ENCODE peak calls at places on chromosomes 2 and 18, in ten cellular contexts. One of them, this sample, is unnamed.

GRCh38 chr18:36496022-36496421 is 198.5 kb downstream of the FHOD3 start:
- DNase-seq in anterior cingulate cortex: no peak
- DNase-seq in testis: no peak
- DNase-seq in cerebellar cortex: no peak
- DNase-seq in ACHN: no peak
- DNase-seq in T-helper 1 cell: no peak
- DNase-seq in cardiac septum: no peak
- DNase-seq in A549: no peak
- DNase-seq in head of caudate nucleus: no peak
- DNase-seq in B cell: no peak
- DNase-seq in this sample: peak

GRCh38 chr2:52391576-52391975 is 1359.6 kb upstream of the NRXN1 start:
- DNase-seq in head of caudate nucleus: no peak
- DNase-seq in cerebellar cortex: peak
- DNase-seq in cardiac septum: no peak
- DNase-seq in T-helper 1 cell: no peak
- DNase-seq in anterior cingulate cortex: no peak
- DNase-seq in ACHN: no peak
- DNase-seq in B cell: no peak
- DNase-seq in A549: no peak
- DNase-seq in testis: no peak
- DNase-seq in this sample: peak

GRCh38 chr2:118810766-118811165 is 36.7 kb downstream of the EN1 start:
- DNase-seq in head of caudate nucleus: no peak
- DNase-seq in cerebellar cortex: no peak
- DNase-seq in ACHN: no peak
- DNase-seq in B cell: no peak
- DNase-seq in anterior cingulate cortex: no peak
- DNase-seq in testis: no peak
- DNase-seq in cardiac septum: no peak
- DNase-seq in A549: no peak
- DNase-seq in T-helper 1 cell: no peak
- DNase-seq in this sample: no peak

GRCh38 chr18:3453540-3454364 is 3.8 kb downstream of the TGIF1 start:
- DNase-seq in testis: peak
- DNase-seq in anterior cingulate cortex: no peak
- DNase-seq in ACHN: peak
- DNase-seq in head of caudate nucleus: no peak
- DNase-seq in T-helper 1 cell: peak
- DNase-seq in cerebellar cortex: peak
- DNase-seq in B cell: peak
- DNase-seq in cardiac septum: no peak
- DNase-seq in A549: peak
- DNase-seq in this sample: peak

GRCh38 chr2:184339966-184340365 is 258.4 kb upstream of the ZNF804A start:
- DNase-seq in testis: no peak
- DNase-seq in cardiac septum: no peak
- DNase-seq in cerebellar cortex: no peak
- DNase-seq in T-helper 1 cell: no peak
- DNase-seq in A549: no peak
- DNase-seq in anterior cingulate cortex: no peak
- DNase-seq in ACHN: no peak
- DNase-seq in head of caudate nucleus: no peak
- DNase-seq in B cell: no peak
- DNase-seq in this sample: peak

GRCh38 chr2:41167014-41167413 is 715.1 kb upstream of the SLC8A1 start:
- DNase-seq in testis: no peak
- DNase-seq in ACHN: no peak
- DNase-seq in B cell: no peak
- DNase-seq in A549: no peak
- DNase-seq in anterior cingulate cortex: no peak
- DNase-seq in cerebellar cortex: no peak
- DNase-seq in head of caudate nucleus: no peak
- DNase-seq in T-helper 1 cell: no peak
- DNase-seq in cardiac septum: no peak
- DNase-seq in this sample: no peak

GRCh38 chr2:227386630-227387029 is 1.1 kb downstream of the SCYGR1 start:
- DNase-seq in ACHN: no peak
- DNase-seq in head of caudate nucleus: no peak
- DNase-seq in testis: no peak
- DNase-seq in T-helper 1 cell: no peak
- DNase-seq in cardiac septum: no peak
- DNase-seq in anterior cingulate cortex: no peak
- DNase-seq in cerebellar cortex: no peak
- DNase-seq in B cell: no peak
- DNase-seq in A549: no peak
- DNase-seq in this sample: no peak

GRCh38 chr2:219142329-219142728 is 18.3 kb downstream of the NHEJ1 start:
- DNase-seq in T-helper 1 cell: no peak
- DNase-seq in ACHN: peak
- DNase-seq in A549: no peak
- DNase-seq in cardiac septum: no peak
- DNase-seq in anterior cingulate cortex: no peak
- DNase-seq in B cell: no peak
- DNase-seq in cerebellar cortex: no peak
- DNase-seq in testis: no peak
- DNase-seq in head of caudate nucleus: no peak
- DNase-seq in this sample: peak

GRCh38 chr2:120820263-120820884 is 84.7 kb downstream of the GLI2 start:
- DNase-seq in T-helper 1 cell: no peak
- DNase-seq in head of caudate nucleus: no peak
- DNase-seq in B cell: no peak
- DNase-seq in ACHN: no peak
- DNase-seq in anterior cingulate cortex: no peak
- DNase-seq in A549: no peak
- DNase-seq in cerebellar cortex: no peak
- DNase-seq in cardiac septum: no peak
- DNase-seq in testis: peak
- DNase-seq in this sample: peak

GRCh38 chr2:240227538-240228428 is 87.3 kb upstream of the OTOS start:
- DNase-seq in head of caudate nucleus: no peak
- DNase-seq in ACHN: no peak
- DNase-seq in B cell: no peak
- DNase-seq in cardiac septum: peak
- DNase-seq in A549: no peak
- DNase-seq in T-helper 1 cell: no peak
- DNase-seq in cerebellar cortex: no peak
- DNase-seq in anterior cingulate cortex: no peak
- DNase-seq in testis: peak
- DNase-seq in this sample: no peak

GRCh38 chr2:60674524-60675165 is 81.4 kb upstream of the PAPOLG start:
- DNase-seq in A549: peak
- DNase-seq in ACHN: peak
- DNase-seq in T-helper 1 cell: peak
- DNase-seq in cardiac septum: peak
- DNase-seq in B cell: peak
- DNase-seq in anterior cingulate cortex: peak
- DNase-seq in cerebellar cortex: peak
- DNase-seq in testis: peak
- DNase-seq in head of caudate nucleus: peak
- DNase-seq in this sample: peak

GRCh38 chr2:188976545-188977268 is 2.5 kb downstream of the COL3A1 start:
- DNase-seq in cardiac septum: no peak
- DNase-seq in testis: no peak
- DNase-seq in anterior cingulate cortex: no peak
- DNase-seq in A549: no peak
- DNase-seq in T-helper 1 cell: no peak
- DNase-seq in ACHN: no peak
- DNase-seq in cerebellar cortex: no peak
- DNase-seq in head of caudate nucleus: no peak
- DNase-seq in B cell: no peak
- DNase-seq in this sample: peak

GRCh38 chr2:91975130-91975491 is 2896.1 kb upstream of the TEKT4 start:
- DNase-seq in ACHN: no peak
- DNase-seq in B cell: no peak
- DNase-seq in anterior cingulate cortex: no peak
- DNase-seq in cardiac septum: no peak
- DNase-seq in head of caudate nucleus: no peak
- DNase-seq in cerebellar cortex: no peak
- DNase-seq in testis: no peak
- DNase-seq in T-helper 1 cell: no peak
- DNase-seq in A549: no peak
- DNase-seq in this sample: no peak

GRCh38 chr2:196123679-196124373 is 47.6 kb downstream of the STK17B start:
- DNase-seq in A549: no peak
- DNase-seq in ACHN: no peak
- DNase-seq in head of caudate nucleus: no peak
- DNase-seq in testis: no peak
- DNase-seq in T-helper 1 cell: no peak
- DNase-seq in cerebellar cortex: no peak
- DNase-seq in cardiac septum: no peak
- DNase-seq in B cell: no peak
- DNase-seq in anterior cingulate cortex: no peak
- DNase-seq in this sample: peak

GRCh38 chr2:160720098-160720497 is 226.5 kb upstream of the RBMS1 start:
- DNase-seq in A549: no peak
- DNase-seq in head of caudate nucleus: no peak
- DNase-seq in B cell: no peak
- DNase-seq in testis: no peak
- DNase-seq in anterior cingulate cortex: no peak
- DNase-seq in ACHN: no peak
- DNase-seq in T-helper 1 cell: no peak
- DNase-seq in cardiac septum: no peak
- DNase-seq in cerebellar cortex: no peak
- DNase-seq in this sample: no peak

GRCh38 chr2:53632714-53633113 is 134.9 kb upstream of the CHAC2 start:
- DNase-seq in B cell: no peak
- DNase-seq in T-helper 1 cell: no peak
- DNase-seq in head of caudate nucleus: no peak
- DNase-seq in cerebellar cortex: no peak
- DNase-seq in testis: no peak
- DNase-seq in A549: no peak
- DNase-seq in anterior cingulate cortex: no peak
- DNase-seq in cardiac septum: no peak
- DNase-seq in ACHN: no peak
- DNase-seq in this sample: peak

GRCh38 chr2:73063909-73064875 is 7.3 kb downstream of the SFXN5 start:
- DNase-seq in testis: no peak
- DNase-seq in T-helper 1 cell: no peak
- DNase-seq in head of caudate nucleus: no peak
- DNase-seq in anterior cingulate cortex: no peak
- DNase-seq in A549: peak
- DNase-seq in ACHN: peak
- DNase-seq in cerebellar cortex: no peak
- DNase-seq in cardiac septum: no peak
- DNase-seq in B cell: no peak
- DNase-seq in this sample: peak

GRCh38 chr2:191582355-191582754 is 95.6 kb upstream of the NABP1 start:
- DNase-seq in A549: peak
- DNase-seq in cerebellar cortex: no peak
- DNase-seq in anterior cingulate cortex: no peak
- DNase-seq in head of caudate nucleus: no peak
- DNase-seq in T-helper 1 cell: no peak
- DNase-seq in cardiac septum: no peak
- DNase-seq in ACHN: peak
- DNase-seq in testis: no peak
- DNase-seq in B cell: no peak
- DNase-seq in this sample: peak

GRCh38 chr18:42048150-42048549 is 93.1 kb downstream of the PIK3C3 start:
- DNase-seq in ACHN: peak
- DNase-seq in cerebellar cortex: no peak
- DNase-seq in cardiac septum: no peak
- DNase-seq in A549: peak
- DNase-seq in T-helper 1 cell: no peak
- DNase-seq in B cell: no peak
- DNase-seq in head of caudate nucleus: no peak
- DNase-seq in testis: no peak
- DNase-seq in anterior cingulate cortex: no peak
- DNase-seq in this sample: peak

GRCh38 chr2:214904176-214904575 is 94.7 kb upstream of the BARD1 start:
- DNase-seq in T-helper 1 cell: no peak
- DNase-seq in ACHN: no peak
- DNase-seq in anterior cingulate cortex: no peak
- DNase-seq in B cell: no peak
- DNase-seq in cardiac septum: no peak
- DNase-seq in head of caudate nucleus: no peak
- DNase-seq in A549: no peak
- DNase-seq in testis: no peak
- DNase-seq in cerebellar cortex: no peak
- DNase-seq in this sample: no peak

GRCh38 chr2:46651363-46652099 is 172.2 kb downstream of the TMEM247 start:
- DNase-seq in head of caudate nucleus: no peak
- DNase-seq in T-helper 1 cell: no peak
- DNase-seq in cerebellar cortex: no peak
- DNase-seq in B cell: no peak
- DNase-seq in anterior cingulate cortex: no peak
- DNase-seq in ACHN: no peak
- DNase-seq in testis: peak
- DNase-seq in A549: no peak
- DNase-seq in cardiac septum: no peak
- DNase-seq in this sample: no peak

GRCh38 chr2:74373189-74373588 is 6.9 kb downstream of the DCTN1 start:
- DNase-seq in cerebellar cortex: no peak
- DNase-seq in B cell: no peak
- DNase-seq in ACHN: no peak
- DNase-seq in head of caudate nucleus: no peak
- DNase-seq in cardiac septum: no peak
- DNase-seq in testis: peak
- DNase-seq in anterior cingulate cortex: no peak
- DNase-seq in A549: peak
- DNase-seq in T-helper 1 cell: no peak
- DNase-seq in this sample: no peak

GRCh38 chr2:189267491-189267890 is 87.9 kb upstream of the COL5A2 start:
- DNase-seq in T-helper 1 cell: no peak
- DNase-seq in A549: no peak
- DNase-seq in cerebellar cortex: no peak
- DNase-seq in B cell: no peak
- DNase-seq in ACHN: no peak
- DNase-seq in testis: no peak
- DNase-seq in anterior cingulate cortex: no peak
- DNase-seq in cardiac septum: no peak
- DNase-seq in head of caudate nucleus: no peak
- DNase-seq in this sample: no peak

GRCh38 chr18:25685088-25685487 is 333.1 kb upstream of the ZNF521 start:
- DNase-seq in anterior cingulate cortex: no peak
- DNase-seq in cardiac septum: no peak
- DNase-seq in T-helper 1 cell: no peak
- DNase-seq in cerebellar cortex: no peak
- DNase-seq in A549: no peak
- DNase-seq in ACHN: no peak
- DNase-seq in head of caudate nucleus: no peak
- DNase-seq in testis: no peak
- DNase-seq in B cell: no peak
- DNase-seq in this sample: no peak

GRCh38 chr2:67217398-67217797 is 179.7 kb upstream of the ETAA1 start:
- DNase-seq in head of caudate nucleus: no peak
- DNase-seq in B cell: no peak
- DNase-seq in ACHN: no peak
- DNase-seq in T-helper 1 cell: no peak
- DNase-seq in cerebellar cortex: no peak
- DNase-seq in testis: no peak
- DNase-seq in cardiac septum: no peak
- DNase-seq in anterior cingulate cortex: no peak
- DNase-seq in A549: no peak
- DNase-seq in this sample: no peak

GRCh38 chr2:105179469-105180372 is 61.8 kb upstream of the GPR45 start:
- DNase-seq in head of caudate nucleus: peak
- DNase-seq in testis: peak
- DNase-seq in T-helper 1 cell: no peak
- DNase-seq in B cell: no peak
- DNase-seq in cerebellar cortex: peak
- DNase-seq in ACHN: peak
- DNase-seq in cardiac septum: no peak
- DNase-seq in A549: peak
- DNase-seq in anterior cingulate cortex: peak
- DNase-seq in this sample: peak

GRCh38 chr18:26521617-26522016 is 26.7 kb downstream of the KCTD1 start:
- DNase-seq in T-helper 1 cell: no peak
- DNase-seq in ACHN: no peak
- DNase-seq in testis: no peak
- DNase-seq in A549: no peak
- DNase-seq in anterior cingulate cortex: no peak
- DNase-seq in head of caudate nucleus: no peak
- DNase-seq in cerebellar cortex: no peak
- DNase-seq in B cell: no peak
- DNase-seq in cardiac septum: no peak
- DNase-seq in this sample: no peak

GRCh38 chr2:125185691-125186270 is 1160.7 kb downstream of the CNTNAP5 start:
- DNase-seq in anterior cingulate cortex: no peak
- DNase-seq in ACHN: no peak
- DNase-seq in B cell: no peak
- DNase-seq in A549: no peak
- DNase-seq in T-helper 1 cell: no peak
- DNase-seq in cardiac septum: no peak
- DNase-seq in cerebellar cortex: no peak
- DNase-seq in head of caudate nucleus: no peak
- DNase-seq in testis: peak
- DNase-seq in this sample: no peak

This sample was measured in adipocyte.